ENCODE peak calls at places on chromosomes 13 and 19, in eight cellular contexts. I, P, O, C, F, Q, B and H are unnamed samples.
A peak's percentile ranks its signal among the peaks of the same experiment; 100 is the strongest.

GRCh38 chr19:14632286-14632685 is 42.4 kb downstream of the ADGRE3 start:
- DNase-seq in I (peak; percentile 8), O (no peak), F (peak; percentile 45), P (peak; percentile 19), B (no peak), C (no peak), Q (no peak), H (no peak)

GRCh38 chr13:59950201-59950730 is 213.5 kb downstream of the DIAPH3 start:
- DNase-seq in Q (no peak), P (no peak), O (no peak), F (no peak), B (no peak), I (peak; percentile 6), C (peak; percentile 37), H (no peak)

GRCh38 chr13:33662392-33662791 is 155.6 kb upstream of the RFC3 start:
- DNase-seq in Q (no peak), B (no peak), I (no peak), P (no peak), F (no peak), C (no peak), O (no peak), H (no peak)

GRCh38 chr13:105336706-105337582 is 1198.5 kb downstream of the EFNB2 start:
- DNase-seq in I (no peak), Q (no peak), F (peak; percentile 1), O (no peak), C (peak; percentile 27), P (no peak), B (no peak), H (no peak)

GRCh38 chr19:49929121-49929610 is at the start of the genes ATF5 and NUP62:
- DNase-seq in I (peak; percentile 93), Q (peak; percentile 89), B (peak; percentile 92), C (peak; percentile 86), O (peak; percentile 88), F (peak; percentile 56), P (peak; percentile 99), H (peak; percentile 80)

GRCh38 chr19:39676004-39676403 is 20.3 kb downstream of the LGALS16 start:
- DNase-seq in O (no peak), I (no peak), F (peak; percentile 28), C (no peak), P (no peak), Q (no peak), B (no peak), H (no peak)

GRCh38 chr13:101305981-101306411 is 110.3 kb downstream of the NALCN start:
- DNase-seq in I (no peak), O (no peak), F (no peak), B (no peak), P (no peak), C (no peak), Q (no peak), H (no peak)

GRCh38 chr13:79404985-79405384 is 1.1 kb downstream of the RBM26 start:
- DNase-seq in C (no peak), F (peak; percentile 41), P (no peak), Q (no peak), I (no peak), B (no peak), O (no peak), H (no peak)

GRCh38 chr19:28615966-28616365 is 597.0 kb downstream of the UQCRFS1 start:
- DNase-seq in C (no peak), F (no peak), O (no peak), P (no peak), I (no peak), Q (no peak), B (no peak), H (no peak)

GRCh38 chr13:104586010-104586746 is 1520.0 kb upstream of the SLC10A2 start:
- DNase-seq in C (peak; percentile 85), F (peak; percentile 35), Q (no peak), O (no peak), I (peak; percentile 54), B (no peak), P (no peak), H (no peak)

GRCh38 chr19:45179063-45179847 is 671 bp downstream of the BLOC1S3 start:
- DNase-seq in B (peak; percentile 37), Q (peak; percentile 52), P (no peak), O (no peak), C (no peak), F (no peak), I (peak; percentile 72), H (no peak)

GRCh38 chr19:32224371-32225244 is 120.8 kb upstream of the ZNF507 start:
- DNase-seq in I (peak; percentile 79), O (peak; percentile 40), Q (peak; percentile 48), F (peak; percentile 10), B (peak; percentile 45), C (peak; percentile 24), P (peak; percentile 91), H (no peak)

GRCh38 chr19:33740811-33741396 is 55.8 kb upstream of the KCTD15 start:
- DNase-seq in O (no peak), Q (no peak), C (peak; percentile 9), P (peak; percentile 54), B (no peak), F (peak; percentile 5), I (peak; percentile 45), H (no peak)

GRCh38 chr13:98184796-98185195 is 7.7 kb upstream of the RNF113B start:
- DNase-seq in O (no peak), Q (no peak), P (no peak), I (peak; percentile 28), B (no peak), F (no peak), C (peak; percentile 57), H (no peak)

GRCh38 chr19:12872941-12873890 is 8.0 kb downstream of the DNASE2 start:
- DNase-seq in B (peak; percentile 90), F (peak; percentile 62), C (peak; percentile 43), P (no peak), O (no peak), Q (peak; percentile 67), I (peak; percentile 46), H (peak; percentile 66)

GRCh38 chr19:35170359-35171061 is 16.0 kb downstream of the FXYD5 start:
- DNase-seq in F (no peak), Q (no peak), P (no peak), I (no peak), B (no peak), O (no peak), C (no peak), H (no peak)

GRCh38 chr19:57320180-57321084 is at the start of gene ZNF543:
- DNase-seq in F (peak; percentile 87), O (peak; percentile 90), B (peak; percentile 94), C (peak; percentile 97), P (peak; percentile 98), Q (peak; percentile 98), I (peak; percentile 99), H (no peak)
- TF ChIP-seq CTCF in F (no peak), O (no peak), B (no peak), C (peak; percentile 4), P (no peak), Q (no peak), I (no peak), H (no peak)

GRCh38 chr13:31053098-31053497 is 108.6 kb downstream of the HSPH1 start:
- DNase-seq in C (no peak), I (no peak), P (no peak), F (peak; percentile 45), B (no peak), Q (peak; percentile 84), O (no peak), H (no peak)

GRCh38 chr13:31053896-31054295 is 107.8 kb downstream of the HSPH1 start:
- DNase-seq in F (no peak), O (no peak), B (no peak), P (no peak), C (no peak), I (no peak), Q (no peak), H (no peak)

GRCh38 chr13:31054632-31055031 is 107.1 kb downstream of the HSPH1 start:
- DNase-seq in P (no peak), B (no peak), Q (no peak), C (no peak), O (no peak), F (no peak), I (no peak), H (no peak)

GRCh38 chr13:31056650-31057275 is 104.9 kb downstream of the HSPH1 start:
- DNase-seq in Q (no peak), O (no peak), F (no peak), P (no peak), B (no peak), C (no peak), I (peak; percentile 79), H (no peak)

DNA sequence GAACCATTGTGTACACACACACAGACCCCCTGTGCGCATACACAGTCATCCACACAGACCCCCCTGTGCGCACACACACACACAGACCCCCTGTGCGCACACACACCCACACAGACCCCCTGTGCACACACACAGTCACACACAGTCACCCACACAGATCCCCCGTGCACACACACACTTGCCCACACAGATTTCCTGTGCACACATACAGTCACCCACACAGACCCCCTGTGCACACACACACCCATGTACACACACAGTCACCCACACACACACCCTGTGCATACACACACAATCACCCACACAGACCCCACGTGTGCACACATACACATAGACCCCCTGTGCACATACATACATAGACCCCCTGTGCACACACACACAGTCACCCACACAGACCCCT is 106.1 kb downstream of the HSPH1 start:
- DNase-seq in C (no peak), Q (no peak), B (no peak), I (no peak), P (no peak), O (no peak), F (no peak), H (no peak)
- TF ChIP-seq CTCF in C (no peak), Q (no peak), B (no peak), I (no peak), P (no peak), O (no peak), F (no peak), H (no peak)

DNA sequence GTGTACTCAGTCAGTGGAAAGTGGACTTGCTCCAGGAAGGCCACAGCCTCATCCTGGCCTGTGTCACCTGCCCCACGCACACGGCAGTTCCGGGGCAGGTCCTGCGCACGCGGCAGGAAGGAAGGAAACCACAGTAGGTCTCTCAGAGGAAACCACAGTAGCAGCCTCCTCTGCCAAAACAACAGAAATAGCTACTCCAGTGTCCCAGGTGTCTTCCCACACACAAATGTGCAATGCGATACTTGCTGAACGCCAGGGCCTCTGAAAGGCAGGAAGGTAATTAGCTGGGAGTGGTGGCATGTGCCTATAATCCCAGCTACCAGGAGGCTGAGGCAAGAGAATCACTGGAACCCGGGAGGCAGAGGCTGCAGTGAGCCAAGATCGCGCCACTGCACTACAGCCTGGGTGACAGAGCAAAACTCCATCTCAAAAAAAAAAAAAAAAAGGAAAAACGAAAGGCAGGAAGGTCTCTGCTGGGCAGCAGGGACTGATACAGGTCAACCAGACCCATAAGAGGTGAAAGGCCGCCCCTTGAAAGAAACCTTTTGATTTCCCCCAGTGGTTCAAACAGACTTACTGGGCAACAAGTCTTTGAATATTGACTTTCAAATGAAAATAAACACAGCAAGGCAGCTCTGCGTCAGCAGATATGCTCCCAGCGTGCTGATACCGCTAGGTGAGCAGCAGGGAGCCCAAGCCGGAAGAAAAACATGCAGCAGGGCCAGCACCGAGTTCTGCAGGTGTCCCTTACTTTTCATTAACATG is 49.5 kb downstream of the CRYL1 start:
- DNase-seq in F (no peak), C (peak; percentile 43), I (no peak), P (no peak), O (no peak), Q (no peak), B (no peak), H (no peak)
- TF ChIP-seq CTCF in F (no peak), C (no peak), I (no peak), P (no peak), O (no peak), Q (no peak), B (no peak), H (no peak)

DNA sequence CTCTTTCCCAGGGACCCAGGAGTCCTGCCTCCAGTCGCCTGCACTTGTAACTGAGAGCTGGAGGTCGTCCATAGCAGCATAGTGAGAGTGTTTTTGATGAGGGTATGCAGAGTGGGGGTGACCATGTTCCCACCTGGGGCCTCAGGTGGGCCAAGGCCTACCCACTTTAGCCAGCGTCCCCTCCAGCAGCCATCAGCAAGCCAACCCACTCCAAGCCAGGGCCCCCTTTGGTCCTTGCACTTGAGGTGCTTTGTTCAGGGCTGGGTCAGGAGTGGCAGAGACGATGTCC is 11.9 kb upstream of the SMG9 start:
- DNase-seq in I (no peak), F (no peak), B (no peak), C (no peak), P (no peak), Q (no peak), O (no peak), H (no peak)
- TF ChIP-seq CTCF in I (no peak), F (no peak), B (no peak), C (no peak), P (peak; percentile 31), Q (no peak), O (no peak), H (peak; percentile 10)